ENCODE peak calls at places on chromosomes 16 and 17, in four cellular contexts. One of them, this sample, is unnamed.

GRCh38 chr16:29816694-29817441 is 916 bp downstream of the PAGR1 start:
- DNase-seq in NT2/D1: no peak
- DNase-seq in choroid plexus epithelial cell: peak
- DNase-seq in AG04449: no peak
- DNase-seq in this sample: no peak

GRCh38 chr17:2777242-2777867 is 18.9 kb upstream of the RAP1GAP2 start:
- DNase-seq in choroid plexus epithelial cell: no peak
- DNase-seq in NT2/D1: no peak
- DNase-seq in AG04449: no peak
- DNase-seq in this sample: no peak

GRCh38 chr17:4043862-4044261 is 79.6 kb upstream of the ATP2A3 start:
- DNase-seq in choroid plexus epithelial cell: no peak
- DNase-seq in NT2/D1: no peak
- DNase-seq in AG04449: no peak
- DNase-seq in this sample: no peak

GRCh38 chr16:47073223-47074155 is 70.3 kb downstream of the NETO2 start:
- DNase-seq in AG04449: no peak
- DNase-seq in NT2/D1: no peak
- DNase-seq in choroid plexus epithelial cell: no peak
- DNase-seq in this sample: peak

GRCh38 chr17:10663231-10663630 is 6.1 kb upstream of the MYH3 start:
- DNase-seq in choroid plexus epithelial cell: no peak
- DNase-seq in NT2/D1: no peak
- DNase-seq in AG04449: no peak
- DNase-seq in this sample: no peak

GRCh38 chr17:39916918-39917317 is 1.5 kb downstream of the GSDMB start:
- DNase-seq in AG04449: no peak
- DNase-seq in choroid plexus epithelial cell: peak
- DNase-seq in NT2/D1: no peak
- DNase-seq in this sample: no peak

GRCh38 chr17:53032861-53033271 is 789.9 kb upstream of the KIF2B start:
- DNase-seq in NT2/D1: peak
- DNase-seq in choroid plexus epithelial cell: peak
- DNase-seq in AG04449: no peak
- DNase-seq in this sample: no peak

GRCh38 chr16:79004281-79004680 is 596.3 kb downstream of the MAF start:
- DNase-seq in AG04449: no peak
- DNase-seq in NT2/D1: no peak
- DNase-seq in choroid plexus epithelial cell: no peak
- DNase-seq in this sample: no peak

GRCh38 chr16:11136600-11136999 is 119.4 kb downstream of the SOCS1 start:
- DNase-seq in NT2/D1: no peak
- DNase-seq in choroid plexus epithelial cell: peak
- DNase-seq in AG04449: no peak
- DNase-seq in this sample: no peak

GRCh38 chr16:86618431-86619262 is 40.3 kb downstream of the FOXL1 start:
- DNase-seq in AG04449: no peak
- DNase-seq in NT2/D1: no peak
- DNase-seq in choroid plexus epithelial cell: no peak
- DNase-seq in this sample: no peak

GRCh38 chr17:8152112-8152775 is at the start of gene PER1:
- DNase-seq in AG04449: peak
- DNase-seq in NT2/D1: no peak
- DNase-seq in choroid plexus epithelial cell: peak
- DNase-seq in this sample: peak

GRCh38 chr16:58421529-58421928 is 29.3 kb downstream of the GINS3 start:
- DNase-seq in choroid plexus epithelial cell: no peak
- DNase-seq in AG04449: no peak
- DNase-seq in NT2/D1: no peak
- DNase-seq in this sample: no peak

GRCh38 chr17:44960654-44961053 is 7.4 kb downstream of the C1QL1 start:
- DNase-seq in NT2/D1: no peak
- DNase-seq in choroid plexus epithelial cell: no peak
- DNase-seq in AG04449: no peak
- DNase-seq in this sample: no peak

GRCh38 chr17:77318491-77319210 is 177.9 kb downstream of the SEC14L1 start:
- DNase-seq in choroid plexus epithelial cell: peak
- DNase-seq in AG04449: no peak
- DNase-seq in NT2/D1: no peak
- DNase-seq in this sample: no peak

GRCh38 chr16:71537643-71538042 is 11.4 kb downstream of the CHST4 start:
- DNase-seq in AG04449: no peak
- DNase-seq in choroid plexus epithelial cell: peak
- DNase-seq in NT2/D1: peak
- DNase-seq in this sample: peak

GRCh38 chr16:11985250-11985649 is 8.7 kb downstream of the SNX29 start:
- DNase-seq in AG04449: no peak
- DNase-seq in NT2/D1: no peak
- DNase-seq in choroid plexus epithelial cell: no peak
- DNase-seq in this sample: no peak

GRCh38 chr17:60743812-60744211 is 66.2 kb downstream of the BCAS3 start:
- DNase-seq in NT2/D1: no peak
- DNase-seq in AG04449: no peak
- DNase-seq in choroid plexus epithelial cell: peak
- DNase-seq in this sample: no peak

GRCh38 chr17:75059369-75060345 is 12.6 kb downstream of the KCTD2 start:
- DNase-seq in choroid plexus epithelial cell: peak
- DNase-seq in AG04449: no peak
- DNase-seq in NT2/D1: no peak
- DNase-seq in this sample: no peak

GRCh38 chr17:47733414-47734288 is 615 bp downstream of the TBX21 start:
- DNase-seq in AG04449: no peak
- DNase-seq in NT2/D1: no peak
- DNase-seq in choroid plexus epithelial cell: no peak
- DNase-seq in this sample: no peak

GRCh38 chr16:68356249-68356918 is 45.6 kb downstream of the PRMT7 start:
- DNase-seq in AG04449: no peak
- DNase-seq in NT2/D1: no peak
- DNase-seq in choroid plexus epithelial cell: peak
- DNase-seq in this sample: peak

GRCh38 chr17:61411114-61411943 is 11.7 kb downstream of the TBX2 start:
- DNase-seq in choroid plexus epithelial cell: peak
- DNase-seq in AG04449: no peak
- DNase-seq in NT2/D1: no peak
- DNase-seq in this sample: peak

GRCh38 chr16:12137344-12138094 is 161.0 kb downstream of the SNX29 start:
- DNase-seq in AG04449: no peak
- DNase-seq in choroid plexus epithelial cell: no peak
- DNase-seq in NT2/D1: no peak
- DNase-seq in this sample: no peak

GRCh38 chr17:43917348-43918025 is 10.2 kb upstream of the MPP2 start:
- DNase-seq in NT2/D1: no peak
- DNase-seq in AG04449: no peak
- DNase-seq in choroid plexus epithelial cell: peak
- DNase-seq in this sample: peak

GRCh38 chr17:69142473-69142802 is 743 bp upstream of the ABCA6 start:
- DNase-seq in AG04449: peak
- DNase-seq in choroid plexus epithelial cell: peak
- DNase-seq in NT2/D1: no peak
- DNase-seq in this sample: no peak

GRCh38 chr17:11356371-11356770 is 115.4 kb downstream of the SHISA6 start:
- DNase-seq in AG04449: no peak
- DNase-seq in NT2/D1: no peak
- DNase-seq in choroid plexus epithelial cell: no peak
- DNase-seq in this sample: no peak

GRCh38 chr16:81456523-81457325 is 12.1 kb downstream of the CMIP start:
- DNase-seq in AG04449: no peak
- DNase-seq in choroid plexus epithelial cell: no peak
- DNase-seq in NT2/D1: no peak
- DNase-seq in this sample: no peak

GRCh38 chr17:69951058-69951457 is 124.0 kb upstream of the KCNJ16 start:
- DNase-seq in choroid plexus epithelial cell: no peak
- DNase-seq in NT2/D1: no peak
- DNase-seq in AG04449: no peak
- DNase-seq in this sample: no peak

GRCh38 chr17:62882878-62883277 is 74.8 kb upstream of the MARCHF10 start:
- DNase-seq in AG04449: no peak
- DNase-seq in choroid plexus epithelial cell: peak
- DNase-seq in NT2/D1: no peak
- DNase-seq in this sample: no peak

GRCh38 chr16:57470683-57471082 is 8.2 kb downstream of the POLR2C start:
- DNase-seq in choroid plexus epithelial cell: peak
- DNase-seq in AG04449: no peak
- DNase-seq in NT2/D1: no peak
- DNase-seq in this sample: no peak

GRCh38 chr16:49644143-49644460 is 211.8 kb downstream of the ZNF423 start:
- DNase-seq in AG04449: no peak
- DNase-seq in NT2/D1: peak
- DNase-seq in choroid plexus epithelial cell: peak
- DNase-seq in this sample: no peak

GRCh38 chr16:49148410-49148809 is 133.2 kb downstream of the CBLN1 start:
- DNase-seq in choroid plexus epithelial cell: no peak
- DNase-seq in NT2/D1: no peak
- DNase-seq in AG04449: no peak
- DNase-seq in this sample: no peak

GRCh38 chr16:4081035-4081434 is 35.2 kb downstream of the ADCY9 start:
- DNase-seq in choroid plexus epithelial cell: no peak
- DNase-seq in AG04449: no peak
- DNase-seq in NT2/D1: no peak
- DNase-seq in this sample: no peak

GRCh38 chr17:60445144-60445543 is 22.9 kb downstream of the CHCT1 start:
- DNase-seq in choroid plexus epithelial cell: no peak
- DNase-seq in NT2/D1: no peak
- DNase-seq in AG04449: no peak
- DNase-seq in this sample: no peak

GRCh38 chr17:47204722-47205418 is 4.3 kb upstream of the MYL4 start:
- DNase-seq in NT2/D1: no peak
- DNase-seq in choroid plexus epithelial cell: no peak
- DNase-seq in AG04449: no peak
- DNase-seq in this sample: peak

GRCh38 chr17:16470302-16470701 is 21.7 kb downstream of the LRRC75A start:
- DNase-seq in AG04449: no peak
- DNase-seq in choroid plexus epithelial cell: no peak
- DNase-seq in NT2/D1: no peak
- DNase-seq in this sample: no peak

GRCh38 chr17:81710514-81711308 is 1.4 kb upstream of the SLC25A10 start:
- DNase-seq in choroid plexus epithelial cell: peak
- DNase-seq in NT2/D1: no peak
- DNase-seq in AG04449: no peak
- DNase-seq in this sample: peak

GRCh38 chr17:55794681-55795080 is 43.8 kb downstream of the PCTP start:
- DNase-seq in choroid plexus epithelial cell: no peak
- DNase-seq in NT2/D1: no peak
- DNase-seq in AG04449: no peak
- DNase-seq in this sample: no peak

GRCh38 chr16:77234611-77235010 is 35.4 kb downstream of the SYCE1L start:
- DNase-seq in choroid plexus epithelial cell: peak
- DNase-seq in NT2/D1: no peak
- DNase-seq in AG04449: no peak
- DNase-seq in this sample: no peak
- H3K4me3 ChIP-seq in choroid plexus epithelial cell: no peak
- H3K4me3 ChIP-seq in NT2/D1: no peak
- H3K4me3 ChIP-seq in AG04449: no peak
- H3K4me3 ChIP-seq in this sample: no peak

DNA sequence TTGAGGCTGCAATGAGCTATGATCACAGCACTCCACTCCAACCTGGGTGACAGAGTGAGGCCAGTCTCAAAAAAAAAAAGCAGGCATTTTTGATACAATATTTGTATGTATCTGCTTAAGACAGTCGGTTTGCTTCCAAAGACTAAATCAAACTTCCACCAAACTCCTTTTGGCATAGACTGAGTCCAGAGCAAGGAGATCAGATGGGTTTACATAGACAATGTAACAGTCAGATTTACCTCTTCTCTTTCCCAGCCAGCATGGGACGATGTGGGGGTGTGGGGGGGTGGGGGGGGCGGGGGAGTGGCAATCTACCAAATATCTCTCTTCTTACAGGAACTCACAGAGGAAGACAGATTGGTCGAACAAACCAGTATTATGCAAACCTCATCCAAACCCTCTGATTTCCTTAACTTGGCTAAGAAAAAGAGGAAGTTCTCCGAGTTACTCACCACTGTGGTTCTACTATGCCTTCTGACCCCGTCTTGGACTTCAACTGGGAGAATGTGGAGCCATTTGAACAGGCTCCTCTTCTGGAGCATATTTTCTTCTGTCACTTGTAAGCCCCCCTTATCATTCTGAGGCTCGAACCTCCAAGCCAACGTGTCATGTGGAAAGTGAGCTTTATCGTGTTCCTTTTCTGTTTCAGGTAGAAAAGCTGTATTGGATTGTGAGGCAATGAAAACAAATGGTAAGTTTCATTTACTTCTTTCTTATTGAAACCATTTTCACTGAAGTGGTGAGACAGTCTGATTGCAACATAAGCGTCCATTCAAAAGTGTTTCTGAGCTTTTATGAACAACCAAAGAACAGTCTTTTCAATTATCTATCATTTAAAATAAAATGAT is at the start of gene MILR1:
- DNase-seq in choroid plexus epithelial cell: peak
- DNase-seq in NT2/D1: no peak
- DNase-seq in AG04449: peak
- DNase-seq in this sample: peak
- H3K4me3 ChIP-seq in choroid plexus epithelial cell: no peak
- H3K4me3 ChIP-seq in NT2/D1: no peak
- H3K4me3 ChIP-seq in AG04449: no peak
- H3K4me3 ChIP-seq in this sample: no peak

DNA sequence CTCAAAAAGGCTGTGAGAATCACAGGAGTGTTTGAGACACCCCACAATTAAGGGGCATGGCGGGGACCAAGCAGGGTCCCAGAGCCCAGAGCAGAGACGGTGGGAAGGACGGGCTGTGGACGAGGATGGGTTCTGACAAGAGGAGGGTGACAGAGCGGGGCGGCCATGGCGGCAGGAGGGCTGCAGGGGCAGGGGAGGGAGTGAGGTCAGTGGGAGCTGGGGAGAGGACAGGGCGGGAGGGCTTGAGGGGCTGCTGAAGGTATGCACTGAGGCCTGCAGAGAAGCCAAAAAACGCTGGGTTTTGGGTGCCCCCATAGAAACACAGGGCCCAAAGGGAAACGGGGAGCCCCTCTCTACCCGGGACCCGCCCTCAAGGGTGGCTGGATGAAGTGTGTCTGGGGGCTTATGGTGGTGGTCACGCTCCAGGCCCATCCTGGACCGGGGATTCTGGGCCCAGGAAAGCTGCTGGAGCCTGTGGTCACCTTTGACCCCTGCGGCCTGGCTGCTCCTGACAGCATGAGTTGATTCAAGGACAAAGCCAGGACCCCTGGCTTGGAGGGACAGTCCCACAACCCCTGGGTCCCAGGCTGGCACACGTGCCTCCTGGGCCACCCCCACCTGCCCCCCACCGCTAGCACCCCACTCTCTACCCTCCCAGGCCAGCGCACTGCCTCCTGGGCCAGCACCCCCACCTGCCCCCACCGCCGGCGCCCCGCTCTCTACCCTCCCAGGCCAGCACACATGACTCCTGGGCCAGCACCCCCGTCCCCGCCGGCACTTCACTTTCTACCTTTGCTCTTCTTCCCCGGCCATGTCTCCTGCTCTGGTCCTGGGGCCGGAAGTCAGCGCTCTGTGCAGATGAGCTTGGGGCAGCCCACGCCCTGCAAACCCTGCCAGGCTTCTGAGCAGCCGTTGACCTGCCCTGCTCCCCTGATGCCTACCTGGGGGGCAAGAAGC is 31.0 kb upstream of the ACSF3 start:
- DNase-seq in NT2/D1: no peak
- DNase-seq in choroid plexus epithelial cell: no peak
- DNase-seq in AG04449: no peak
- DNase-seq in this sample: no peak
- H3K4me3 ChIP-seq in NT2/D1: no peak
- H3K4me3 ChIP-seq in choroid plexus epithelial cell: no peak
- H3K4me3 ChIP-seq in AG04449: no peak
- H3K4me3 ChIP-seq in this sample: no peak

GRCh38 chr17:32222621-32223020 is 43.0 kb upstream of the RHBDL3 start:
- DNase-seq in choroid plexus epithelial cell: peak
- DNase-seq in NT2/D1: no peak
- DNase-seq in AG04449: no peak
- DNase-seq in this sample: no peak
- H3K4me3 ChIP-seq in choroid plexus epithelial cell: no peak
- H3K4me3 ChIP-seq in NT2/D1: no peak
- H3K4me3 ChIP-seq in AG04449: no peak
- H3K4me3 ChIP-seq in this sample: no peak

This sample was measured in GM06990.